ENCODE peak calls at places on chromosomes 12 and 14, in ten cellular contexts. A is GM18507; C is iPS-NIHi11; K is globus pallidus; F is nucleus accumbens; W is GM20000; T is stimulated activated CD8-positive, alpha-beta memory T cell treated with anti-CD3 and anti-CD28 coated beads, Interleukin-2, amount 100 ng/mL, for 48 hours; Z is OCI-LY7; Y is Peyer's patch; P is NCI-H2081. H is an unnamed sample.

GRCh38 chr12:49893753-49894752 is 9.6 kb downstream of the FAIM2 start:
- DNase-seq in A (no peak), C (peak), K (no peak), F (no peak), W (no peak), T (no peak), Z (peak), Y (peak), P (no peak), H (no peak)

GRCh38 chr12:6828671-6829531 is 694 bp downstream of the P3H3 start:
- DNase-seq in A (no peak), C (peak), K (no peak), F (no peak), W (peak), T (no peak), Z (peak), Y (peak), P (peak), H (no peak)

GRCh38 chr12:59651230-59651920 is 55.5 kb downstream of the SLC16A7 start:
- DNase-seq in A (no peak), C (no peak), K (no peak), F (no peak), W (no peak), T (no peak), Z (no peak), Y (no peak), P (no peak), H (no peak)

GRCh38 chr12:106246891-106247730 is 709 bp downstream of the CKAP4 start:
- DNase-seq in A (no peak), C (peak), K (peak), F (no peak), W (peak), T (peak), Z (peak), Y (peak), P (peak), H (no peak)

GRCh38 chr14:79298373-79298772 is 912.9 kb downstream of the DIO2 start:
- DNase-seq in A (no peak), C (no peak), K (no peak), F (no peak), W (no peak), T (no peak), Z (no peak), Y (no peak), P (no peak), H (no peak)

GRCh38 chr14:104343690-104344640 is 205.6 kb downstream of the KIF26A start:
- DNase-seq in A (no peak), C (no peak), K (no peak), F (no peak), W (no peak), T (no peak), Z (no peak), Y (peak), P (no peak), H (no peak)

GRCh38 chr12:69977991-69978390 is 153.0 kb downstream of the MYRFL start:
- DNase-seq in A (no peak), C (no peak), K (no peak), F (no peak), W (no peak), T (no peak), Z (no peak), Y (no peak), P (no peak), H (no peak)

GRCh38 chr14:56145965-56146364 is 27.8 kb downstream of the PELI2 start:
- DNase-seq in A (no peak), C (no peak), K (no peak), F (no peak), W (no peak), T (no peak), Z (no peak), Y (no peak), P (no peak), H (no peak)

GRCh38 chr12:92365836-92366235 is 220.2 kb upstream of the BTG1 start:
- DNase-seq in A (no peak), C (no peak), K (no peak), F (no peak), W (no peak), T (no peak), Z (no peak), Y (no peak), P (no peak), H (no peak)

GRCh38 chr12:2959508-2960431 is 573 bp downstream of the TEAD4 start:
- DNase-seq in A (no peak), C (peak), K (no peak), F (no peak), W (peak), T (no peak), Z (no peak), Y (peak), P (peak), H (peak)

GRCh38 chr12:62957233-62957953 is 22.4 kb upstream of the PPM1H start:
- DNase-seq in A (no peak), C (peak), K (no peak), F (no peak), W (no peak), T (no peak), Z (no peak), Y (no peak), P (no peak), H (peak)

GRCh38 chr14:94964931-94965330 is 192.4 kb downstream of the DICER1 start:
- DNase-seq in A (no peak), C (no peak), K (no peak), F (no peak), W (no peak), T (no peak), Z (no peak), Y (no peak), P (no peak), H (no peak)

GRCh38 chr14:76267322-76268012 is 108.5 kb upstream of the ESRRB start:
- DNase-seq in A (no peak), C (peak), K (peak), F (peak), W (no peak), T (peak), Z (no peak), Y (peak), P (no peak), H (no peak)

GRCh38 chr14:36519431-36520321 is at the start of gene NKX2-1:
- DNase-seq in A (no peak), C (peak), K (no peak), F (no peak), W (peak), T (no peak), Z (no peak), Y (no peak), P (peak), H (peak)

GRCh38 chr12:132275110-132275531 is 54.3 kb downstream of the GALNT9 start:
- DNase-seq in A (no peak), C (peak), K (no peak), F (no peak), W (no peak), T (no peak), Z (no peak), Y (no peak), P (peak), H (peak)

GRCh38 chr12:46516933-46517578 is 144.5 kb upstream of the SLC38A2 start:
- DNase-seq in A (peak), C (no peak), K (no peak), F (no peak), W (peak), T (no peak), Z (no peak), Y (no peak), P (no peak), H (no peak)

GRCh38 chr12:78118486-78118885 is 287.8 kb downstream of the NAV3 start:
- DNase-seq in A (no peak), C (no peak), K (no peak), F (no peak), W (no peak), T (no peak), Z (no peak), Y (no peak), P (no peak), H (no peak)

GRCh38 chr14:97180304-97181200 is 383.4 kb downstream of the VRK1 start:
- DNase-seq in A (no peak), C (no peak), K (no peak), F (no peak), W (no peak), T (no peak), Z (no peak), Y (no peak), P (no peak), H (no peak)

GRCh38 chr12:26833692-26834168 is 736 bp upstream of the ITPR2 start:
- DNase-seq in A (no peak), C (peak), K (peak), F (no peak), W (peak), T (no peak), Z (peak), Y (peak), P (no peak), H (peak)

GRCh38 chr14:102209224-102209966 is 69.7 kb downstream of the WDR20 start:
- DNase-seq in A (no peak), C (no peak), K (peak), F (peak), W (no peak), T (no peak), Z (no peak), Y (peak), P (no peak), H (peak)

GRCh38 chr12:45401008-45401407 is 185.1 kb downstream of the ANO6 start:
- DNase-seq in A (no peak), C (no peak), K (no peak), F (no peak), W (no peak), T (no peak), Z (no peak), Y (no peak), P (peak), H (no peak)

GRCh38 chr12:93368766-93369165 is 9.0 kb upstream of the NUDT4 start:
- DNase-seq in A (no peak), C (no peak), K (no peak), F (no peak), W (no peak), T (no peak), Z (no peak), Y (no peak), P (no peak), H (no peak)

GRCh38 chr14:38255673-38256357 is at the start of gene CLEC14A:
- DNase-seq in A (no peak), C (peak), K (peak), F (no peak), W (no peak), T (no peak), Z (no peak), Y (peak), P (no peak), H (no peak)

GRCh38 chr14:103519043-103519836 is 3.4 kb downstream of the CKB start:
- DNase-seq in A (no peak), C (no peak), K (peak), F (no peak), W (peak), T (no peak), Z (no peak), Y (peak), P (no peak), H (no peak)

GRCh38 chr12:12282761-12283160 is 15.9 kb upstream of the LRP6 start:
- DNase-seq in A (no peak), C (no peak), K (no peak), F (no peak), W (no peak), T (no peak), Z (no peak), Y (no peak), P (no peak), H (peak)

GRCh38 chr14:65860956-65861631 is 448.6 kb downstream of the FUT8 start:
- DNase-seq in A (no peak), C (no peak), K (no peak), F (no peak), W (no peak), T (no peak), Z (no peak), Y (no peak), P (no peak), H (no peak)

GRCh38 chr14:96251656-96252155 is 4.3 kb upstream of the BDKRB1 start:
- DNase-seq in A (no peak), C (no peak), K (no peak), F (no peak), W (no peak), T (no peak), Z (no peak), Y (no peak), P (no peak), H (no peak)

GRCh38 chr14:74932401-74932901 is 9.4 kb upstream of the RPS6KL1 start:
- DNase-seq in A (no peak), C (no peak), K (no peak), F (no peak), W (no peak), T (no peak), Z (no peak), Y (no peak), P (no peak), H (no peak)

GRCh38 chr14:65604946-65605345 is 192.4 kb downstream of the FUT8 start:
- DNase-seq in A (no peak), C (no peak), K (no peak), F (no peak), W (no peak), T (no peak), Z (no peak), Y (no peak), P (no peak), H (no peak)

H was measured in HAP-1.